ENCODE peak calls at places on chromosomes 13 and 19, in five cellular contexts. One of them, this sample, is unnamed.

GRCh38 chr19:4537953-4538600 is 1.8 kb downstream of the LRG1 start:
- DNase-seq in erythroblast: no peak
- DNase-seq in fibroblast of pulmonary artery: no peak
- DNase-seq in body of pancreas: no peak
- DNase-seq in cardiac muscle cell: no peak
- DNase-seq in this sample: no peak

GRCh38 chr19:49677232-49677881 is at the start of gene PRMT1:
- DNase-seq in erythroblast: peak
- DNase-seq in fibroblast of pulmonary artery: peak
- DNase-seq in body of pancreas: no peak
- DNase-seq in cardiac muscle cell: peak
- DNase-seq in this sample: no peak

GRCh38 chr13:97295279-97296182 is 73.4 kb downstream of the MBNL2 start:
- DNase-seq in erythroblast: peak
- DNase-seq in fibroblast of pulmonary artery: peak
- DNase-seq in body of pancreas: no peak
- DNase-seq in cardiac muscle cell: no peak
- DNase-seq in this sample: peak

GRCh38 chr19:3981373-3981735 is 3.9 kb downstream of the EEF2 start:
- DNase-seq in erythroblast: no peak
- DNase-seq in fibroblast of pulmonary artery: no peak
- DNase-seq in body of pancreas: no peak
- DNase-seq in cardiac muscle cell: no peak
- DNase-seq in this sample: no peak

GRCh38 chr19:31066385-31066784 is 282.9 kb downstream of the TSHZ3 start:
- DNase-seq in erythroblast: no peak
- DNase-seq in fibroblast of pulmonary artery: peak
- DNase-seq in body of pancreas: peak
- DNase-seq in cardiac muscle cell: no peak
- DNase-seq in this sample: no peak

GRCh38 chr13:27043013-27043412 is 128.6 kb downstream of the USP12 start:
- DNase-seq in erythroblast: peak
- DNase-seq in fibroblast of pulmonary artery: peak
- DNase-seq in body of pancreas: peak
- DNase-seq in cardiac muscle cell: no peak
- DNase-seq in this sample: peak

GRCh38 chr19:4802711-4803110 is 11.2 kb downstream of the FEM1A start:
- DNase-seq in erythroblast: no peak
- DNase-seq in fibroblast of pulmonary artery: no peak
- DNase-seq in body of pancreas: no peak
- DNase-seq in cardiac muscle cell: peak
- DNase-seq in this sample: no peak

GRCh38 chr13:38775085-38775484 is 88.2 kb downstream of the FREM2 start:
- DNase-seq in erythroblast: no peak
- DNase-seq in fibroblast of pulmonary artery: no peak
- DNase-seq in body of pancreas: no peak
- DNase-seq in cardiac muscle cell: no peak
- DNase-seq in this sample: no peak

GRCh38 chr13:111929036-111929616 is 137.8 kb upstream of the SOX1 start:
- DNase-seq in erythroblast: no peak
- DNase-seq in fibroblast of pulmonary artery: no peak
- DNase-seq in body of pancreas: no peak
- DNase-seq in cardiac muscle cell: no peak
- DNase-seq in this sample: no peak

GRCh38 chr19:54415208-54415900 is at the start of gene TTYH1:
- DNase-seq in erythroblast: no peak
- DNase-seq in fibroblast of pulmonary artery: no peak
- DNase-seq in body of pancreas: no peak
- DNase-seq in cardiac muscle cell: no peak
- DNase-seq in this sample: no peak

GRCh38 chr13:32408999-32409313 is 19.0 kb downstream of the N4BP2L1 start:
- DNase-seq in erythroblast: no peak
- DNase-seq in fibroblast of pulmonary artery: no peak
- DNase-seq in body of pancreas: no peak
- DNase-seq in cardiac muscle cell: no peak
- DNase-seq in this sample: no peak

GRCh38 chr19:4830768-4831265 is 695 bp downstream of the TICAM1 start:
- DNase-seq in erythroblast: no peak
- DNase-seq in fibroblast of pulmonary artery: no peak
- DNase-seq in body of pancreas: no peak
- DNase-seq in cardiac muscle cell: no peak
- DNase-seq in this sample: no peak

GRCh38 chr19:6668696-6669095 is 1.3 kb downstream of the TNFSF14 start:
- DNase-seq in erythroblast: no peak
- DNase-seq in fibroblast of pulmonary artery: no peak
- DNase-seq in body of pancreas: no peak
- DNase-seq in cardiac muscle cell: no peak
- DNase-seq in this sample: no peak

GRCh38 chr13:81990652-81991051 is 1649.7 kb upstream of the SPRY2 start:
- DNase-seq in erythroblast: no peak
- DNase-seq in fibroblast of pulmonary artery: no peak
- DNase-seq in body of pancreas: no peak
- DNase-seq in cardiac muscle cell: no peak
- DNase-seq in this sample: no peak

GRCh38 chr19:10888421-10888866 is 17.1 kb downstream of the CARM1 start:
- DNase-seq in erythroblast: no peak
- DNase-seq in fibroblast of pulmonary artery: no peak
- DNase-seq in body of pancreas: no peak
- DNase-seq in cardiac muscle cell: peak
- DNase-seq in this sample: no peak

GRCh38 chr19:14434157-14434501 is 1.0 kb downstream of the PKN1 start:
- DNase-seq in erythroblast: no peak
- DNase-seq in fibroblast of pulmonary artery: no peak
- DNase-seq in body of pancreas: peak
- DNase-seq in cardiac muscle cell: no peak
- DNase-seq in this sample: no peak

GRCh38 chr19:920051-920857 is 3.1 kb downstream of the KISS1R start:
- DNase-seq in erythroblast: peak
- DNase-seq in fibroblast of pulmonary artery: peak
- DNase-seq in body of pancreas: no peak
- DNase-seq in cardiac muscle cell: peak
- DNase-seq in this sample: no peak

GRCh38 chr19:48842744-48843162 is 6.5 kb upstream of the HSD17B14 start:
- DNase-seq in erythroblast: no peak
- DNase-seq in fibroblast of pulmonary artery: peak
- DNase-seq in body of pancreas: peak
- DNase-seq in cardiac muscle cell: peak
- DNase-seq in this sample: peak

GRCh38 chr19:33998739-33999345 is 173.5 kb upstream of the LSM14A start:
- DNase-seq in erythroblast: no peak
- DNase-seq in fibroblast of pulmonary artery: peak
- DNase-seq in body of pancreas: no peak
- DNase-seq in cardiac muscle cell: no peak
- DNase-seq in this sample: peak

GRCh38 chr19:2084993-2085720 is 11.0 kb downstream of the MOB3A start:
- DNase-seq in erythroblast: no peak
- DNase-seq in fibroblast of pulmonary artery: peak
- DNase-seq in body of pancreas: peak
- DNase-seq in cardiac muscle cell: no peak
- DNase-seq in this sample: peak

GRCh38 chr13:21148557-21149258 is 27.6 kb downstream of the SKA3 start:
- DNase-seq in erythroblast: no peak
- DNase-seq in fibroblast of pulmonary artery: no peak
- DNase-seq in body of pancreas: no peak
- DNase-seq in cardiac muscle cell: no peak
- DNase-seq in this sample: no peak

GRCh38 chr19:38669532-38669931 is 22.1 kb downstream of the ACTN4 start:
- DNase-seq in erythroblast: no peak
- DNase-seq in fibroblast of pulmonary artery: no peak
- DNase-seq in body of pancreas: no peak
- DNase-seq in cardiac muscle cell: no peak
- DNase-seq in this sample: no peak

GRCh38 chr19:53868091-53868891 is 608 bp downstream of the MYADM start:
- DNase-seq in erythroblast: no peak
- DNase-seq in fibroblast of pulmonary artery: peak
- DNase-seq in body of pancreas: peak
- DNase-seq in cardiac muscle cell: peak
- DNase-seq in this sample: peak

GRCh38 chr13:37446503-37446902 is 152.1 kb downstream of the POSTN start:
- DNase-seq in erythroblast: no peak
- DNase-seq in fibroblast of pulmonary artery: peak
- DNase-seq in body of pancreas: peak
- DNase-seq in cardiac muscle cell: peak
- DNase-seq in this sample: no peak